ENCODE peak calls at places on chromosomes 2 and 18, in ten cellular contexts. I is cardiac muscle cell, O is astrocyte of the spinal cord, W is sigmoid colon, J is body of pancreas, K is SK-N-SH, R is fibroblast of the aortic adventitia, A is heart left ventricle, Q is left lung, P is cardiac fibroblast. C is an unnamed sample.

GRCh38 chr18:9419956-9420631 is 55.2 kb upstream of the RALBP1 start:
- DNase-seq in I (no peak), O (peak), W (peak), J (no peak), K (no peak), R (no peak), A (no peak), Q (no peak), P (no peak), C (no peak)

GRCh38 chr2:142220901-142221300 is 90.1 kb upstream of the LRP1B start:
- DNase-seq in I (peak), O (peak), W (no peak), J (no peak), K (no peak), R (no peak), A (no peak), Q (no peak), P (peak), C (peak)

GRCh38 chr18:36354989-36355388 is 57.5 kb downstream of the FHOD3 start:
- DNase-seq in I (no peak), O (peak), W (no peak), J (no peak), K (no peak), R (peak), A (no peak), Q (no peak), P (no peak), C (peak)

GRCh38 chr2:47056374-47056773 is 98.7 kb downstream of the STPG4 start:
- DNase-seq in I (no peak), O (peak), W (no peak), J (no peak), K (peak), R (peak), A (peak), Q (no peak), P (peak), C (peak)

GRCh38 chr2:84038866-84039265 is 420.2 kb downstream of the SUCLG1 start:
- DNase-seq in I (peak), O (no peak), W (no peak), J (no peak), K (no peak), R (no peak), A (no peak), Q (no peak), P (no peak), C (no peak)

GRCh38 chr18:36389811-36390581 is 92.5 kb downstream of the FHOD3 start:
- DNase-seq in I (peak), O (no peak), W (no peak), J (no peak), K (peak), R (no peak), A (no peak), Q (no peak), P (no peak), C (no peak)

GRCh38 chr2:85759257-85759613 is 5.4 kb downstream of the ATOH8 start:
- DNase-seq in I (no peak), O (no peak), W (no peak), J (no peak), K (no peak), R (no peak), A (no peak), Q (no peak), P (no peak), C (no peak)

GRCh38 chr2:48444404-48444803 is 85.5 kb upstream of the STON1 start:
- DNase-seq in I (no peak), O (no peak), W (no peak), J (no peak), K (no peak), R (no peak), A (no peak), Q (no peak), P (no peak), C (no peak)

GRCh38 chr2:240904216-240905175 is 1.6 kb upstream of the CROCC2 start:
- DNase-seq in I (no peak), O (no peak), W (no peak), J (no peak), K (no peak), R (no peak), A (peak), Q (peak), P (no peak), C (no peak)

GRCh38 chr18:74996055-74996454 is 212.9 kb downstream of the PTGR3 start:
- DNase-seq in I (no peak), O (no peak), W (no peak), J (no peak), K (no peak), R (no peak), A (no peak), Q (no peak), P (no peak), C (no peak)

GRCh38 chr18:74995404-74995737 is 213.6 kb downstream of the PTGR3 start:
- DNase-seq in I (no peak), O (no peak), W (no peak), J (no peak), K (no peak), R (no peak), A (no peak), Q (no peak), P (no peak), C (no peak)

GRCh38 chr18:74990563-74991081 is 218.3 kb downstream of the PTGR3 start:
- DNase-seq in I (no peak), O (peak), W (no peak), J (no peak), K (no peak), R (no peak), A (no peak), Q (no peak), P (no peak), C (no peak)

GRCh38 chr18:74989134-74989533 is 219.8 kb downstream of the PTGR3 start:
- DNase-seq in I (no peak), O (no peak), W (no peak), J (no peak), K (no peak), R (no peak), A (no peak), Q (no peak), P (no peak), C (no peak)

GRCh38 chr18:74994502-74995403 is 214.2 kb downstream of the PTGR3 start:
- DNase-seq in I (no peak), O (peak), W (no peak), J (no peak), K (no peak), R (peak), A (peak), Q (no peak), P (peak), C (no peak)
- H3K4me3 ChIP-seq in I (no peak), O (no peak), W (no peak), J (no peak), K (no peak), R (no peak), A (peak), Q (no peak), P (no peak), C (no peak)

GRCh38 chr2:185607943-185608342 is 130.7 kb upstream of the FSIP2 start:
- DNase-seq in I (no peak), O (no peak), W (no peak), J (no peak), K (no peak), R (no peak), A (no peak), Q (no peak), P (no peak), C (no peak)

GRCh38 chr2:185610301-185610700 is 128.3 kb upstream of the FSIP2 start:
- DNase-seq in I (no peak), O (no peak), W (no peak), J (no peak), K (no peak), R (no peak), A (no peak), Q (no peak), P (no peak), C (no peak)

DNA sequence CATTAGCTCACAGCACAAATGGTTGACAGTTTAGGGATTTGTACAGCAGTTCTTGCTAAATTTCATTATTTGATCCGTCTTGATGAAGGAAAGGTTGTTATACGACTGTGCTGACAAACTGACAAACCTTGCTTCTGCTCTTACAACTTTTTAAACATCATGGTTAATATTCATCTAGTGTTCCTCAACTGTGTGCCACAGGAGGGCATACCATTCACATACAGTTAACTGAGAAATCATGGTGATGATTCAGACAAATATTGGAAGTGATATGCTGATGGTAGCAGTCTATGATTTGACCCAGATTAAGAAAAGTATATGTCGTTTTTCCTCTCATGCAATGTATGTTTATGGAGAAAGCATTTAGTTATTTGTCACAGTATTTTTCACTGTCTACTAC is 129.8 kb upstream of the FSIP2 start:
- DNase-seq in I (no peak), O (peak), W (no peak), J (no peak), K (peak), R (peak), A (no peak), Q (no peak), P (no peak), C (no peak)
- TF ChIP-seq CTCF in I (no peak), O (peak), W (no peak), J (no peak), K (peak), R (no peak), A (no peak), Q (no peak), P (no peak), C (no peak)

GRCh38 chr2:55995206-55995605 is 71.6 kb upstream of the EFEMP1 start:
- DNase-seq in I (no peak), O (no peak), W (no peak), J (no peak), K (no peak), R (no peak), A (no peak), Q (no peak), P (no peak), C (no peak)

GRCh38 chr2:55993685-55994084 is 70.1 kb upstream of the EFEMP1 start:
- DNase-seq in I (no peak), O (no peak), W (no peak), J (no peak), K (no peak), R (no peak), A (no peak), Q (no peak), P (peak), C (peak)

GRCh38 chr2:55989405-55989804 is 65.8 kb upstream of the EFEMP1 start:
- DNase-seq in I (no peak), O (no peak), W (no peak), J (no peak), K (no peak), R (no peak), A (no peak), Q (no peak), P (no peak), C (no peak)

GRCh38 chr2:55986700-55987440 is 63.3 kb upstream of the EFEMP1 start:
- DNase-seq in I (no peak), O (peak), W (no peak), J (no peak), K (no peak), R (peak), A (no peak), Q (no peak), P (peak), C (peak)

GRCh38 chr2:55992465-55992864 is 68.9 kb upstream of the EFEMP1 start:
- DNase-seq in I (no peak), O (peak), W (no peak), J (no peak), K (no peak), R (peak), A (no peak), Q (no peak), P (peak), C (peak)
- H3K4me3 ChIP-seq in I (no peak), O (no peak), W (no peak), J (no peak), K (no peak), R (no peak), A (no peak), Q (no peak), P (no peak), C (no peak)

DNA sequence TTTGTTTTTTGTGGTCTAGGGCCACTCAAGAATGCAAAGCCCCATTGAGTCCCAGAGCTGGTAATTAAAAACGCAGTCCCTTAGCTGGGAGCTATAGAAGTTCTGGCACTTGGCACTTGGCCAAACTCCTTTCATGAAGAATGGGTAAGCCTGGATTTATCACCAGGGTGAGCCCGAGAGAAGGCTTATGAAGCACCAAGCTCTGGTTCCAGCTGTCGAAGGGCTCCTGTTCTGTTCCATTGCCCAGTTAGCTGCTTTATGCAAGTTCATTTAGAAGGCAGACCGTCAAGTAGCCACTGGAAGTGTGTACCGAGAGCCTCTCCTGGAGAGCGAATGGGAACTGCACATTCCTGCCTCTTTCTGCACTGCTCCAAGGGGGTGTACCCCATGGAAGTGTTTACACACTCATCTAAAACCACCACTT is 14.2 kb downstream of the ECEL1 start:
- DNase-seq in I (peak), O (no peak), W (peak), J (no peak), K (peak), R (peak), A (no peak), Q (peak), P (peak), C (peak)
- TF ChIP-seq CTCF in I (no peak), O (no peak), W (no peak), J (no peak), K (no peak), R (no peak), A (no peak), Q (no peak), P (no peak), C (no peak)

GRCh38 chr18:24270358-24270936 is 127.2 kb downstream of the OSBPL1A start:
- DNase-seq in I (no peak), O (peak), W (no peak), J (no peak), K (no peak), R (no peak), A (no peak), Q (no peak), P (no peak), C (no peak)
- H3K4me3 ChIP-seq in I (peak), O (peak), W (peak), J (peak), K (peak), R (peak), A (peak), Q (peak), P (peak), C (peak)

GRCh38 chr18:48418409-48419267 is 9.5 kb upstream of the ZBTB7C start:
- DNase-seq in I (no peak), O (no peak), W (no peak), J (no peak), K (no peak), R (no peak), A (no peak), Q (no peak), P (no peak), C (no peak)

GRCh38 chr18:48418000-48418399 is 8.8 kb upstream of the ZBTB7C start:
- DNase-seq in I (no peak), O (no peak), W (no peak), J (no peak), K (no peak), R (no peak), A (no peak), Q (no peak), P (no peak), C (no peak)

GRCh38 chr18:48422947-48423378 is 13.8 kb upstream of the ZBTB7C start:
- DNase-seq in I (no peak), O (no peak), W (no peak), J (no peak), K (no peak), R (no peak), A (no peak), Q (no peak), P (no peak), C (no peak)

GRCh38 chr18:48419268-48420022 is 10.3 kb upstream of the ZBTB7C start:
- DNase-seq in I (no peak), O (no peak), W (no peak), J (no peak), K (no peak), R (no peak), A (no peak), Q (no peak), P (no peak), C (no peak)
- TF ChIP-seq CTCF in I (no peak), O (no peak), W (no peak), J (no peak), K (no peak), R (no peak), A (no peak), Q (no peak), P (no peak), C (no peak)

DNA sequence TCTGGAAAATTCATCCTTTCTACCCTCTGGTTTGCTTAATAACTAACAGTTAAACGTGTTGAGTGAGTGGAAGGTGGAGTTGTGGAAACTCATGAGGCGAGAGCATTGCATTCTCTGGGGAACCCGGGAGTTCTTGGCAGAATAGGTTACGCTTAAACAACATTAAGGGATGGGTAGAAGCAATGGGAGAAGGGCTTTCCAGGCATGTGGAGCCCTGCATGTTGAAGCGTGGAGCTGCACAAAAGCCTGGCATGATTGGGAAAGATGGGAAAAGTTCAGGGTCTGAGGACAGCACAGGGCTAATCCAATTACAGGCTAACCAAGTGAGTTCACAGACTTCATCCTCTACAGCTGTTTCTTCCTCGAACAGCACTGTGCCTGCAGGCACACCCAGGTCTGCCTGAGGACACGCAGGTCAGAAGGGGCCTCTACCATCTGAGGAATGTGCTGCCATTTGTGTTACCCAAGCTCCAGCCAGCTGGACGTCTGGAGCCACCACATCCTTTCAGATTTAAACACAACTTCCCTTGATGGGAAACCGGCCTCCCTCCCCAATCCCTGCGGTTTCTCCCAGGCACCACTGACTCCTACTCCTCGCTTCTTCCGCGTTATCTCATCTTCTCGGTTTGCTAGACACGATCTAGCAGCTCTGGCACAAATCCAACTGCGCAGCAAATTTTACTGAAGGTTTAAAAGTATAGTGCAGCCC is 164.2 kb downstream of the ANTXR1 start:
- DNase-seq in I (no peak), O (peak), W (peak), J (peak), K (peak), R (peak), A (peak), Q (peak), P (peak), C (peak)
- H3K4me3 ChIP-seq in I (no peak), O (no peak), W (peak), J (no peak), K (no peak), R (no peak), A (peak), Q (no peak), P (no peak), C (no peak)

C was measured in fibroblast of pulmonary artery.